ENCODE peak calls at places on chromosomes 16 and 17, in five cellular contexts. O is ovary, U is A549, Y is K562, W is suprapubic skin. K is an unnamed sample. For H3K4me1, the result is how much of the 10 kb centered on the place peaks cover.

GRCh38 chr16:10683160-10683559 is 11.6 kb downstream of the TEKT5 start:
- DNase-seq in O (no peak), W (no peak), Y (peak), U (no peak), K (no peak)

GRCh38 chr16:3013491-3013951 is 798 bp downstream of the CLDN9 start:
- DNase-seq in W (no peak), O (no peak), Y (no peak), U (no peak), K (no peak)

GRCh38 chr17:13864551-13864950 is 204.8 kb upstream of the COX10 start:
- DNase-seq in W (no peak), O (no peak), U (no peak), Y (no peak), K (no peak)

GRCh38 chr17:40828454-40829039 is 6.1 kb upstream of the KRT10 start:
- DNase-seq in U (no peak), O (no peak), Y (no peak), W (no peak), K (no peak)

GRCh38 chr16:84950906-84951305 is 60.4 kb downstream of the ZDHHC7 start:
- DNase-seq in U (peak), W (no peak), Y (peak), O (no peak), K (no peak)

GRCh38 chr16:73350707-73351452 is 303.0 kb upstream of the ZFHX3 start:
- DNase-seq in Y (no peak), U (no peak), O (no peak), W (no peak), K (no peak)

GRCh38 chr16:84115919-84116719 is 623 bp downstream of the MBTPS1 start:
- DNase-seq in O (peak), U (peak), Y (no peak), W (no peak), K (no peak)

GRCh38 chr17:47729486-47729885 is 3.5 kb upstream of the TBX21 start:
- DNase-seq in U (no peak), W (peak), O (no peak), Y (no peak), K (no peak)

GRCh38 chr16:24858219-24859041 is 12.7 kb downstream of the SLC5A11 start:
- DNase-seq in O (peak), U (peak), Y (peak), W (no peak), K (peak)

GRCh38 chr17:48547839-48548686 is 3.2 kb upstream of the HOXB2 start:
- DNase-seq in W (no peak), U (no peak), O (no peak), Y (peak), K (no peak)

GRCh38 chr16:70725024-70725911 is 39.4 kb upstream of the MTSS2 start:
- DNase-seq in W (no peak), O (peak), Y (no peak), U (no peak), K (peak)

GRCh38 chr17:81966343-81967243 is 5.6 kb upstream of the NOTUM start:
- DNase-seq in O (peak), W (no peak), U (no peak), Y (no peak), K (no peak)

GRCh38 chr16:83458612-83459011 is 349.2 kb upstream of the HSBP1 start:
- DNase-seq in O (no peak), W (no peak), Y (no peak), U (no peak), K (no peak)

GRCh38 chr16:53950677-53951076 is 246.7 kb downstream of the FTO start:
- DNase-seq in Y (no peak), O (no peak), U (no peak), W (no peak), K (no peak)

GRCh38 chr17:57142925-57143324 is 57.9 kb downstream of the AKAP1 start:
- DNase-seq in W (no peak), Y (no peak), O (no peak), U (peak), K (no peak)

GRCh38 chr17:27577124-27577761 is 53.7 kb upstream of the LGALS9 start:
- DNase-seq in W (no peak), U (no peak), Y (peak), O (no peak), K (no peak)

GRCh38 chr17:53765129-53765528 is 57.6 kb upstream of the KIF2B start:
- DNase-seq in U (no peak), Y (no peak), W (no peak), O (no peak), K (no peak)

GRCh38 chr16:19760336-19761060 is 42.4 kb downstream of the IQCK start:
- DNase-seq in U (no peak), W (no peak), Y (no peak), O (no peak), K (no peak)

GRCh38 chr16:76386784-76387183 is 109.6 kb downstream of the CNTNAP4 start:
- DNase-seq in W (no peak), O (no peak), U (peak), Y (no peak), K (no peak)

GRCh38 chr17:70646673-70647072 is 477.3 kb downstream of the KCNJ2 start:
- DNase-seq in W (no peak), U (no peak), Y (no peak), O (no peak), K (no peak)

GRCh38 chr16:69186642-69187386 is at the start of gene SNTB2:
- DNase-seq in U (peak), Y (peak), O (peak), W (peak), K (peak)

GRCh38 chr16:9689597-9689996 is 492.6 kb downstream of the GRIN2A start:
- DNase-seq in O (no peak), W (no peak), U (no peak), Y (no peak), K (no peak)

GRCh38 chr17:53127331-53127730 is 695.4 kb upstream of the KIF2B start:
- DNase-seq in W (no peak), U (no peak), O (no peak), Y (no peak), K (no peak)

GRCh38 chr16:73065617-73066313 is 17.8 kb upstream of the ZFHX3 start:
- DNase-seq in U (no peak), W (no peak), O (no peak), Y (no peak), K (no peak)

GRCh38 chr16:51152691-51153261 is 1.7 kb upstream of the SALL1 start:
- DNase-seq in Y (no peak), U (no peak), O (no peak), W (no peak), K (no peak)

GRCh38 chr17:59666235-59666634 is 41.0 kb downstream of the PTRH2 start:
- DNase-seq in O (no peak), U (no peak), Y (no peak), W (no peak), K (no peak)

GRCh38 chr16:4404247-4404966 is 12.0 kb downstream of the CORO7 start:
- DNase-seq in W (peak), Y (peak), O (peak), U (peak), K (no peak)

GRCh38 chr17:48873696-48874443 is 18.7 kb upstream of the ATP5MC1 start:
- DNase-seq in U (no peak), W (no peak), O (no peak), Y (no peak), K (no peak)

GRCh38 chr16:27317738-27318398 is 4.1 kb downstream of the IL4R start:
- DNase-seq in O (no peak), W (peak), Y (no peak), U (no peak), K (no peak)

GRCh38 chr16:78108451-78108850 is 9.0 kb downstream of the WWOX start:
- DNase-seq in W (no peak), U (no peak), O (no peak), Y (no peak), K (no peak)

GRCh38 chr17:61423967-61424649 is 24.5 kb downstream of the TBX2 start:
- DNase-seq in U (no peak), Y (no peak), W (no peak), O (no peak), K (no peak)

GRCh38 chr17:14622622-14623101 is 321.8 kb downstream of the HS3ST3B1 start:
- DNase-seq in U (no peak), O (no peak), Y (no peak), W (no peak), K (no peak)

GRCh38 chr16:30063893-30064745 is 1.4 kb upstream of the ALDOA start:
- DNase-seq in O (peak), U (peak), Y (peak), W (no peak), K (peak)

GRCh38 chr16:1757714-1758461 is 13.5 kb downstream of the NME3 start:
- DNase-seq in O (no peak), U (no peak), W (no peak), Y (no peak), K (no peak)

GRCh38 chr17:81701288-81702071 is 1.7 kb upstream of the MRPL12 start:
- DNase-seq in O (no peak), U (no peak), Y (peak), W (no peak), K (no peak)

GRCh38 chr16:47565454-47565853 is 104.3 kb downstream of the PHKB start:
- DNase-seq in W (peak), O (no peak), Y (no peak), U (peak), K (peak)

DNA sequence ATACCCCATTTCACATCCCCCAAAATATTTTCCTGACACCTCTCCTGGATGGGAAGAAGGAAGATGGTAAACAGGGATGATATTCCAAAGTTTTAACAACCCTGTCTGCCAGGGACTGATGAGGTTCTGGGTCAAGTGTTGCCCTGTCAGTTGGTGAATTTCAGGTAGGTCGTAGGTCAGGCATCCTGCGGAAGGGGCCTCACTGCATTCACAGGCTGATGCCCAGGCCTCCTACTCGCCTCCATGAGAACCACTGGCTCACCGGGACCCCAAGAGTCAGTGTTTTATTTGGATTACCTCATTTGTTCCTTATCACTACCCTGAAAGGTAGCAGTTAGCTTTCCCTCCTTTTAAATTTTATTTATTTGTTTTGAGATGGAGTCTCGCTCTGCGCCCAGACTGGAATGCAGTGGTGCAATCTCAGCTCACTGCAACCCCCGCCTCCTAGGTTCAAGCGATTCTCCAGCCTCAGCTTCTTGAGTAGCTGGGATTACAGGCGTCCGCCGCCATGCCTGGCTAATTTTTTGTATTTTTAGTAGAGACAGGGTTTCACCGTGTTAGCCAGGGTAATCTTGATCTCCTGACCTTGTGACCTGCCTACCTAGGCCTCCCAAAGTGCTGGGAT is 10.5 kb downstream of the ZBTB4 start:
- DNase-seq in Y (no peak), W (no peak), U (no peak), O (no peak), K (no peak)
- H3K4me1 ChIP-seq in Y (under half), W (under half), U (under half), O (under half), K (half or more)

DNA sequence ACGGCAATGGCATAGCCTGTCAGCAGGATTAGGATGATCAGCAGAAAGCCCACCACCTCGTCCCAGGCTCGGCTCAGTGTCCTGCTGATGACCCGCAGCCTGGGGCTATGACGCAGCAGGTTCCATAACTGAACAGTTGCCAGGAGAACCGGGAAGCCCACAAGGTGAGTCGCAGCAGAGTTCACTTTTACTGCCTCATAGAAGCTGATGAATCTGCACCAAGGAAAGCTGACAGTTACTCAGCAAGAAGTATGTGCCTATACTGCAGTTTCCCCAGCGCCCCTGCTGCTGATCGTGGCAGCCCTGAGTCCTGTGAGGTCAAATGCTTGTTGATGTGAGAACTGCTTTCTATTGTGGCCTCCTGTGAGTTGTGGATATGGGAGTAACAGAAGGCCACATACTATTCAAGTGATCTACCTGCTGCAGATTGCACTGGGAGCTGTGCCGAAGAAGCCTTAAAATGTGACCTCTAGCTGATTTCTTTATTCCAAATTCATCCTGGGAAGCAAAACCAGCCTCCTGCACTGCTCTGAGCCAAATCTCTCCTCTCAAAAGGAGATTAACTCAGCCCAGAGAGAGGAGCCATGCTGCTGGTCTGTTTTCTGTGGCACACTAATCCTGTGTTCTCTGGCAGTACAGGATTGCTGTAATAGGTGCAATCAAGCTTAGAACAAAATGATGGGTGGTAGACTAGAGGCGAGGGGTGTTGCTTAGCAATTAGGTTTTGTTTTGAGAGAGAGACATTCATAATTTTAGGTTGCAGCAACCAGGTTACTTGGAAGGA is 38.8 kb downstream of the IST1 start:
- DNase-seq in O (no peak), Y (peak), U (no peak), W (no peak), K (no peak)
- TF ChIP-seq POLR2A in O (no peak), Y (no peak), U (no peak), W (no peak), K (no peak)

GRCh38 chr16:86016201-86016965 is 117.4 kb downstream of the IRF8 start:
- DNase-seq in U (peak), W (peak), Y (peak), O (peak), K (no peak)
- TF ChIP-seq EP300 in U (no peak), W (no peak), Y (no peak), O (no peak), K (no peak)

GRCh38 chr16:88767546-88767945 is 17.5 kb downstream of the PIEZO1 start:
- DNase-seq in U (no peak), O (no peak), W (no peak), Y (peak), K (no peak)
- H3K4me1 ChIP-seq in U (half or more), O (under half), W (half or more), Y (half or more), K (under half)

GRCh38 chr17:28812136-28812979 is 30.2 kb downstream of the FAM222B start:
- DNase-seq in W (peak), O (peak), U (peak), Y (peak), K (peak)
- TF ChIP-seq POLR2A in W (no peak), O (peak), U (peak), Y (peak), K (peak)

GRCh38 chr16:66266436-66267286 is 99.8 kb upstream of the CDH5 start:
- DNase-seq in O (peak), U (no peak), W (peak), Y (no peak), K (peak)

GRCh38 chr16:66263973-66264310 is 102.5 kb upstream of the CDH5 start:
- DNase-seq in O (no peak), Y (no peak), W (no peak), U (no peak), K (no peak)

GRCh38 chr16:66265556-66266133 is 100.8 kb upstream of the CDH5 start:
- DNase-seq in O (no peak), W (no peak), U (no peak), Y (no peak), K (no peak)

GRCh38 chr16:66264311-66265105 is 102.0 kb upstream of the CDH5 start:
- DNase-seq in Y (no peak), W (no peak), O (no peak), U (no peak), K (no peak)

GRCh38 chr16:66265106-66265415 is 101.4 kb upstream of the CDH5 start:
- DNase-seq in O (no peak), U (no peak), W (no peak), Y (no peak), K (no peak)
- TF ChIP-seq EP300 in O (no peak), U (no peak), W (no peak), Y (no peak), K (no peak)

GRCh38 chr17:77396610-77397009 is 255.8 kb downstream of the SEC14L1 start:
- DNase-seq in O (no peak), U (no peak), Y (no peak), W (no peak), K (no peak)

GRCh38 chr17:77400445-77400870 is 259.7 kb downstream of the SEC14L1 start:
- DNase-seq in U (no peak), O (no peak), Y (peak), W (no peak), K (no peak)

GRCh38 chr17:77398274-77398673 is 257.5 kb downstream of the SEC14L1 start:
- DNase-seq in U (no peak), O (no peak), Y (no peak), W (no peak), K (no peak)

GRCh38 chr17:77402159-77402731 is 261.5 kb downstream of the SEC14L1 start:
- DNase-seq in O (no peak), U (no peak), Y (no peak), W (no peak), K (no peak)

DNA sequence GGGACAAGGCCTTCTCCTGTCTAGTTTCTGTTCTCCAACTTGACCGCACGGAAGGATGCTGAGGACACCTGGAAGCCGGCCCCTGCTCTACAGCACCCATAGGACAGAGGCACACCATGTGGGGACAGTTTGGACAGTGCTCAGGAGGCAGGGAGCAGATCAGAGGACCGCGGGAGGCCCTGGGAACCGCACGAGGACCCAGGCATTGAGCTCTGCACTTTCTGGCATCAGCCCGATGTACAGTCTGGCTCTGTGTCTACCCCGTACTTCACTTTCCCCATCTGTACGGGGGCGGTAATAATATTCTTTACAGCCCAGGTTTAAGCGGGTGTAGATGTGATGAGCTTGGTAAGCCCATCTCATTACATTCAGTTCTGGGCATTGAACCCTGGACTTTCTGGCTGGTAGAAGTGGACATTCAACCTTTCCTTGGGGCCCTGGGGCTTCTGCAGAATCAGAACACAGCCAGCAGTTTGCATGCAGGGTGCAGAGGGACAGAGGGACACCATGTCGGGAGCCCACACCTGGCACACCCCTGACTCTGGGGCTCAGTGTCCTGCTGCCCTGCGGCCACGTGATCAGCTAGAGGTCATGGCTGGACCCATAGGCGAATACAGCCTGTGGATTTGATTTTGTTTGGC is 258.7 kb downstream of the SEC14L1 start:
- DNase-seq in O (no peak), U (no peak), W (no peak), Y (no peak), K (no peak)
- H3K4me1 ChIP-seq in O (under half), U (under half), W (half or more), Y (under half), K (half or more)

GRCh38 chr17:42809250-42809649 is 10.6 kb downstream of the CNTD1 start:
- DNase-seq in O (peak), W (no peak), Y (no peak), U (peak), K (peak)

GRCh38 chr17:42806249-42806648 is 7.6 kb downstream of the CNTD1 start:
- DNase-seq in W (no peak), U (no peak), O (no peak), Y (no peak), K (no peak)

GRCh38 chr17:42803074-42803883 is 4.6 kb downstream of the CNTD1 start:
- DNase-seq in O (no peak), W (no peak), U (peak), Y (no peak), K (no peak)

GRCh38 chr17:42804918-42805367 is 6.3 kb downstream of the CNTD1 start:
- DNase-seq in U (peak), W (no peak), O (no peak), Y (no peak), K (no peak)
- TF ChIP-seq POLR2A in U (no peak), W (no peak), O (no peak), Y (no peak), K (no peak)

GRCh38 chr17:65293584-65294183 is 156.5 kb downstream of the RGS9 start:
- DNase-seq in O (no peak), U (no peak), Y (no peak), W (no peak), K (no peak)

GRCh38 chr17:65287040-65287439 is 149.9 kb downstream of the RGS9 start:
- DNase-seq in O (no peak), Y (no peak), W (no peak), U (no peak), K (no peak)

GRCh38 chr17:65290041-65290440 is 152.9 kb downstream of the RGS9 start:
- DNase-seq in O (no peak), W (no peak), Y (no peak), U (no peak), K (no peak)

GRCh38 chr17:65292430-65292829 is 155.3 kb downstream of the RGS9 start:
- DNase-seq in W (no peak), U (no peak), O (no peak), Y (no peak), K (no peak)

DNA sequence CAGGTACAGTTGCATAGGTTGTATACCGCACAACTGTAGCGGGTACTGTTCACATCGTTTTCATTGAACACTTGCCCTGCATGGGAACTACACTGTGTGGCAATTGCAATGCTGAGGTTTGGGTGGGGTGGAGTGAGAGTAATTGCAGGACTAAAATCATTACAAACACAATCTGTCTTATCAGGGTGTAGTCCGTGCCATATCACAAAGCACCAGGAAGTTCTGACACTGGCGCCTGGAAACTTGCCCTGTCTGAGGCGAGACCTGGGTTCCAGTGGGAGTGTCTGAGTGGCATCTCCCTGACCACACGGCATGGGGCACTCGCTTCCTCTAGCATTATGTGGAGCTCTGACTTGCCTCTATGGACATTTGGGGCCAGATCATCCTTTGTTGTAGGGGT is 153.4 kb downstream of the RGS9 start:
- DNase-seq in Y (no peak), W (no peak), U (no peak), O (no peak), K (no peak)
- TF ChIP-seq EP300 in Y (no peak), W (no peak), U (no peak), O (no peak), K (no peak)